ENCODE peak calls at places on chromosomes 2 and 18, in nine cellular contexts. M is mucosa of descending colon, E is SK-N-SH, J is A549, P is pancreas, X is epithelial cell of esophagus, W is endothelial cell of umbilical vein, V is coronary artery, Q is neural progenitor cell. A is an unnamed sample.

GRCh38 chr2:196369967-196370366 is 198.6 kb upstream of the STK17B start:
- DNase-seq in M (no peak), E (no peak), J (no peak), P (no peak), X (peak), W (no peak), V (no peak), Q (no peak), A (no peak)

GRCh38 chr2:8249769-8250168 is 432.1 kb upstream of the ID2 start:
- DNase-seq in M (no peak), E (no peak), J (no peak), P (no peak), X (no peak), W (no peak), V (no peak), Q (no peak), A (no peak)

GRCh38 chr2:33321236-33321731 is 155.2 kb upstream of the RASGRP3 start:
- DNase-seq in M (no peak), E (no peak), J (no peak), P (no peak), X (peak), W (no peak), V (no peak), Q (no peak), A (peak)

GRCh38 chr2:150376627-150377335 is 110.7 kb downstream of the RND3 start:
- DNase-seq in M (no peak), E (no peak), J (peak), P (no peak), X (peak), W (peak), V (no peak), Q (peak), A (peak)

GRCh38 chr2:73836141-73836943 is 7.6 kb downstream of the STAMBP start:
- DNase-seq in M (no peak), E (no peak), J (no peak), P (peak), X (no peak), W (no peak), V (no peak), Q (no peak), A (no peak)

GRCh38 chr2:84085562-84085961 is 373.5 kb downstream of the SUCLG1 start:
- DNase-seq in M (no peak), E (no peak), J (no peak), P (no peak), X (no peak), W (no peak), V (no peak), Q (no peak), A (no peak)

GRCh38 chr18:25497395-25497794 is 145.4 kb upstream of the ZNF521 start:
- DNase-seq in M (no peak), E (no peak), J (no peak), P (no peak), X (no peak), W (no peak), V (no peak), Q (no peak), A (no peak)

GRCh38 chr18:13726972-13727331 is 479 bp downstream of the RNMT start:
- DNase-seq in M (no peak), E (no peak), J (peak), P (peak), X (peak), W (no peak), V (no peak), Q (peak), A (no peak)

GRCh38 chr18:183769-184168 is 25.4 kb downstream of the USP14 start:
- DNase-seq in M (no peak), E (peak), J (no peak), P (no peak), X (no peak), W (peak), V (no peak), Q (no peak), A (no peak)

GRCh38 chr2:128410035-128410757 is 91.5 kb upstream of the HS6ST1 start:
- DNase-seq in M (no peak), E (no peak), J (no peak), P (no peak), X (no peak), W (no peak), V (peak), Q (no peak), A (no peak)

DNA sequence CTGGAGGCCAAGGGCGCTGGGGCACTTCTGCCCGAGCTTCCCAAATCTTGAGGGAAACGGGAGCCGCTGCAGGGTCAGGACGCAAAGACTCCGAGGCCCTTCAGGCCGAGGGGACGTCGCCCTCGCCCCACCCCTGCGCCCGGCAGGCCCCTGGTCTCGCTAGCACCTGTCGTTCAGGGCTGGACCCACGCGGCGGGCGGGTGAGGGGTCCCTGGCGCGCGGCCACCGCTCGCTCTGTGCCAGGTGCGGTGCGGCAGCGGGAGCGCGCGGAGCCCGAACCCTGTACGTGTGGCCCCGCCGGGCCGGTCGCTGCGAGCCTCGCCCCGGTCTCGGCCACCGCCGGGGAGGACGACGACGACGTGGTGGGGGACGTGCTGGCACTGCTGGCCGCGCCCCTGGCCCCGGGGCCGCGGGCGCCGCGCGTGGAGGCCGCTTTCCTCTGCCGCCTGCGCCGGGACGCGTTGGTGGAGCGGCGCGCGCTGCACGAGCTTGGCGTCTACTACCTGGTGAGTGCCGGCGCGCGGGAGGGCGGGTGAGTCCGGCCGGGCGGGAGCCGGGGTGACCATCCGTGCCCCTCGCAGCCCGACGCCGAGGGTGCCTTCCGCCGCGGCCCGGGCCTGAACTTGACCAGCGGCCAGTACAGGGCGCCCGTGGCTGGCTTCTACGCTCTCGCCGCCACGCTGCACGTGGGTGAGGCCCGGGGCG is 4.9 kb downstream of the ERFE start:
- DNase-seq in M (no peak), E (peak), J (no peak), P (peak), X (no peak), W (no peak), V (no peak), Q (peak), A (no peak)
- H3K4me3 ChIP-seq in M (no peak), E (no peak), J (no peak), P (no peak), X (peak), W (no peak), V (peak), Q (peak), A (peak)

DNA sequence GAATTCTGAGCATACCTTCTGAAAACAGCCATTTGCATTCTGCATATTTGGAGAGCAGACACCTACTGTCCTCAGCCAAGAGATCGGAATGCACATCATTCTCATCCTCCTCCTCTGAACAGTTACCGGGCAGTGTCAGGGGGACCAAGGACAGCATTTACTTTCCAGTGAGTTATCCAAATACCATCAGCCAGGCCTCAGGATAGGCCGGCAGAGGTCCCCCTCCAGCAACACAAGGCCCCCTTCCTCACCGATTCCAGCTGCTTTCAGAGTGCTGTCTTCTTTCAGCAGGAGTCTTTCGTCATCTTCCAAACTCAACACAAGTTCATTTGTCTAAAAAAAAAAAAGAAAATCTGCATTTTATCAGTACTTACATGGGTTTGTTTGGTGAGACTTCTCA is 55.3 kb downstream of the C2orf76 start:
- DNase-seq in M (no peak), E (no peak), J (no peak), P (no peak), X (no peak), W (no peak), V (no peak), Q (peak), A (no peak)
- TF ChIP-seq CTCF in M (no peak), E (no peak), J (no peak), P (no peak), X (no peak), W (no peak), V (no peak), Q (peak), A (no peak)

GRCh38 chr2:222865301-222865700 is 4.5 kb downstream of the ACSL3 start:
- DNase-seq in M (no peak), E (no peak), J (no peak), P (no peak), X (no peak), W (no peak), V (no peak), Q (no peak), A (no peak)

GRCh38 chr2:222862068-222862914 is 1.5 kb downstream of the ACSL3 start:
- DNase-seq in M (peak), E (peak), J (peak), P (no peak), X (peak), W (no peak), V (no peak), Q (peak), A (no peak)

GRCh38 chr2:222866358-222866960 is 5.6 kb downstream of the ACSL3 start:
- DNase-seq in M (peak), E (no peak), J (no peak), P (no peak), X (no peak), W (no peak), V (no peak), Q (no peak), A (no peak)

GRCh38 chr2:222862915-222863544 is 2.2 kb downstream of the ACSL3 start:
- DNase-seq in M (no peak), E (no peak), J (no peak), P (no peak), X (no peak), W (no peak), V (no peak), Q (no peak), A (no peak)

GRCh38 chr2:222864296-222864695 is 3.5 kb downstream of the ACSL3 start:
- DNase-seq in M (no peak), E (no peak), J (peak), P (no peak), X (peak), W (no peak), V (no peak), Q (peak), A (no peak)
- H3K4me3 ChIP-seq in M (no peak), E (no peak), J (peak), P (no peak), X (no peak), W (no peak), V (no peak), Q (no peak), A (no peak)

DNA sequence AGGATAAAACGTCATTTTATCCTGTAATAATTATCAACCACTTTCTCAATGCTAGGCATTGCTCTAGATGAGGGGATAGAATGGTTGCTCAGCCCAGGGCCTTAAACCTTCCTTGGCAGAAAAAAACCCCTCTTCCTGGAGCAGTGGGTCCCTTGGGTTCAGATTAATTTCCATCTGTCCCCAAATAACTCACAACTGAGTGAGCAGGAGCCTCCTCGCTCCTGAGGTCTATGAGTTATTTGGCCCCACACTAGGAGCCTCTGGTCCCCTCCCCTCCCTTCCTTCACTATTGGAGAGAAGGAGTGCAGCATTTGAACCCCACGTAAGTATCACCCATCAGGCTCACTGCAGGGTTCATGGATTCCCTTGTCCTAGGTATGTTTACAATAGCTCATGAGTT is 157.5 kb upstream of the FHL2 start:
- DNase-seq in M (no peak), E (no peak), J (no peak), P (no peak), X (no peak), W (no peak), V (no peak), Q (no peak), A (no peak)
- TF ChIP-seq CTCF in M (no peak), E (no peak), J (no peak), P (no peak), X (no peak), W (no peak), V (no peak), Q (no peak), A (no peak)

DNA sequence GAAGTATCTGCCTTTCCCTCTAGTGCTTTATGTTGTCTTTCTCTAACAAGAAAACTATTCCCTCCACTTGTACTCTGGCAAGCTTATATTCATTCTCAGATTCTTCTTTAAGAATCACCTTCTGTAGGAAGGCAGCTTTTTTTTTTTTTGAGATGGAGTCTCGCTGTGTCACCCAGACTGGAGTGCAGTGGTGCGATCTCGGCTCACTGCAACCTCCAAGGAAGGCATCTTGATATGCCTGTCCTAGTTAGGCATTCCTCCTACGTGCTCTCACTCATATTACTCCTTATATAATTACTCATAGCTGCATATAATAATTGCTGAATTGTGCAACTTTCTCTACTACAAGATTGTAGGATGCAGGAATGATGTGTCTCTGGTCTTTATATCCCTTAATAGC is 15.8 kb downstream of the NDUFS1 start:
- DNase-seq in M (no peak), E (no peak), J (no peak), P (no peak), X (peak), W (no peak), V (no peak), Q (no peak), A (no peak)
- H3K4me3 ChIP-seq in M (no peak), E (no peak), J (no peak), P (no peak), X (no peak), W (no peak), V (no peak), Q (no peak), A (no peak)

GRCh38 chr2:242029422-242030225 is 160.1 kb downstream of the RTP5 start:
- DNase-seq in M (no peak), E (no peak), J (no peak), P (no peak), X (no peak), W (no peak), V (peak), Q (no peak), A (no peak)
- TF ChIP-seq CTCF in M (no peak), E (peak), J (no peak), P (no peak), X (no peak), W (no peak), V (no peak), Q (no peak), A (peak)

GRCh38 chr18:70334264-70334663 is 45.4 kb downstream of the SOCS6 start:
- DNase-seq in M (no peak), E (no peak), J (no peak), P (no peak), X (no peak), W (no peak), V (no peak), Q (no peak), A (no peak)
- H3K4me3 ChIP-seq in M (no peak), E (no peak), J (no peak), P (no peak), X (no peak), W (no peak), V (no peak), Q (no peak), A (no peak)

DNA sequence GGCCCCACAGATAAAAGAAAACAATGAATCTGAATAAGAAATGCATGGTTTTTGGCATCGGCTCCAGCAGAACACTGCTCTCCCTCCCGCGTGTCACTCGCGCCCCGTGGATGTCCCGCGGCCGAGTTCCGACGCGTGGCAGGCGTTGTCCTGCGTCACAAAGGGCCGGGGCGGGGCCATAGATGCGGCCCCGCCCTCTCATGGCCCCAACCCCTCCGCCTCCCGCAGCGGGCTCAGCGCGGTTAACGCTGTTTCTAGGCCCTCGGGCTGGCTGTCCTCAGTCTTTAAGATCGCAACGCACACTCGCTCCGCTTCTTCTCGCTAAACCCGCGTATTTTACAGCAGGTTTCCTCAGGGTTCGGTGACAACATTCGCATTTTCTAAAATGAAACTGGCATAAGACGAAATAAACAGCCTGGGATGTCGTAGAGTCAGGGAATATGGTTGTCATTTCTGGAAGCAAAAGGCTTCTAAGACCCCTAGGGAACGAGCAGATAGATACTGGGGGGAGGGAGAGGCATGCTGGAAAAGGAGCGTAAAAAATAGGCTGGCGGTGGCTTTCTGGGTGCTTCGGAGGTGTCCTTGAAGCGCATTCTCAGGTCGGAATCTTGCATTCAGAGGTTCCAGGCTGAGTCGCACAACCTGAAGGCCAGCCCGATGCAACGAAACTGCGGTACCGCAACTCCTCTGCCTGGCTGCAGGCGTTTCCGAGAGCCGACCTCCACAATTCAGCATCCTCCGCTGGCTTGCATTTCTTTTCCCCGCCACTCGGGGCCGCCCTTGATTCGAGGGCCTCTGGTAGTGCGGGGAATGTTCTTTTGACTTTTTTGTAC is at the start of gene FKBP7:
- DNase-seq in M (peak), E (peak), J (peak), P (peak), X (peak), W (peak), V (peak), Q (peak), A (no peak)
- TF ChIP-seq CTCF in M (peak), E (peak), J (peak), P (peak), X (peak), W (peak), V (peak), Q (peak), A (peak)

A was measured in AG09309.